ENCODE peak calls at places on chromosomes 16 and 17, in six cellular contexts. F is gastrocnemius medialis, P is upper lobe of right lung, T is iPS DF 6.9, V is H9, I is transverse colon. Q is an unnamed sample. For H3K4me1, the result is how much of the 10 kb centered on the place peaks cover.

GRCh38 chr17:40309938-40310510 is 1.0 kb downstream of the RARA start:
- DNase-seq in I (no peak), F (no peak), P (peak), V (no peak), T (no peak), Q (no peak)

GRCh38 chr17:67520282-67520906 is 143.3 kb downstream of the PITPNC1 start:
- DNase-seq in V (peak), T (no peak), P (no peak), I (peak), F (peak), Q (peak)

GRCh38 chr17:50638851-50639767 is 4.4 kb downstream of the ABCC3 start:
- DNase-seq in I (peak), V (peak), T (no peak), P (peak), F (peak), Q (peak)

GRCh38 chr16:15518412-15519351 is 84.3 kb downstream of the BMERB1 start:
- DNase-seq in P (no peak), V (no peak), T (no peak), I (no peak), F (peak), Q (no peak)

GRCh38 chr16:1193143-1193824 is 31.8 kb downstream of the TPSG1 start:
- DNase-seq in I (peak), V (no peak), F (no peak), T (no peak), P (no peak), Q (no peak)

GRCh38 chr16:22736791-22737190 is 77.2 kb upstream of the HS3ST2 start:
- DNase-seq in F (no peak), P (no peak), I (no peak), T (no peak), V (no peak), Q (no peak)

GRCh38 chr16:29808219-29808900 is 2.0 kb downstream of the MAZ start:
- DNase-seq in V (no peak), T (no peak), I (no peak), P (peak), F (no peak), Q (no peak)

GRCh38 chr17:58265902-58266875 is 14.5 kb downstream of the MPO start:
- DNase-seq in V (no peak), F (no peak), P (peak), T (no peak), I (no peak), Q (no peak)

GRCh38 chr16:84482001-84482891 is 22.2 kb downstream of the MEAK7 start:
- DNase-seq in T (no peak), P (peak), I (no peak), F (no peak), V (no peak), Q (no peak)

GRCh38 chr16:15970743-15971434 is 21.5 kb downstream of the ABCC1 start:
- DNase-seq in F (no peak), T (peak), I (no peak), P (no peak), V (peak), Q (no peak)

GRCh38 chr17:32259596-32259995 is 6.0 kb upstream of the RHBDL3 start:
- DNase-seq in V (no peak), T (no peak), I (no peak), F (no peak), P (no peak), Q (no peak)

GRCh38 chr16:57915267-57915666 is 55.7 kb downstream of the CNGB1 start:
- DNase-seq in F (no peak), T (no peak), P (no peak), V (no peak), I (no peak), Q (no peak)

GRCh38 chr16:85112364-85112763 is at the start of gene CIBAR2:
- DNase-seq in V (peak), F (no peak), P (no peak), I (no peak), T (no peak), Q (no peak)

GRCh38 chr17:47850692-47851573 is at the start of gene SP6:
- DNase-seq in I (peak), T (no peak), F (no peak), P (peak), V (peak), Q (peak)

GRCh38 chr16:56609463-56609921 is 1.1 kb downstream of the MT2A start:
- DNase-seq in V (no peak), F (peak), P (no peak), I (peak), T (no peak), Q (peak)

GRCh38 chr16:46607529-46607928 is 13.7 kb downstream of the SHCBP1 start:
- DNase-seq in P (no peak), I (no peak), V (no peak), T (no peak), F (no peak), Q (peak)

GRCh38 chr17:43382776-43383175 is 16.0 kb upstream of the ARL4D start:
- DNase-seq in F (no peak), V (no peak), P (no peak), I (no peak), T (no peak), Q (no peak)

GRCh38 chr17:33120103-33120502 is 128.5 kb downstream of the SPACA3 start:
- DNase-seq in I (no peak), P (no peak), T (no peak), V (no peak), F (no peak), Q (no peak)

GRCh38 chr17:27588354-27588753 is 42.6 kb upstream of the LGALS9 start:
- DNase-seq in P (no peak), T (no peak), I (no peak), F (no peak), V (no peak), Q (no peak)

GRCh38 chr16:56316545-56316944 is 108.8 kb downstream of the AMFR start:
- DNase-seq in P (no peak), V (no peak), I (no peak), T (no peak), F (no peak), Q (no peak)

GRCh38 chr17:72592242-72592966 is 471.6 kb downstream of the SOX9 start:
- DNase-seq in V (peak), P (peak), T (no peak), I (peak), F (no peak), Q (peak)

GRCh38 chr17:49104511-49105074 is 28.0 kb upstream of the B4GALNT2 start:
- DNase-seq in F (no peak), V (no peak), I (no peak), P (no peak), T (no peak), Q (no peak)

GRCh38 chr16:57115504-57116182 is 23.3 kb downstream of the CPNE2 start:
- DNase-seq in T (no peak), F (no peak), I (no peak), P (no peak), V (no peak), Q (no peak)

GRCh38 chr17:6471531-6472465 is 27.5 kb downstream of the PIMREG start:
- DNase-seq in F (no peak), V (no peak), P (no peak), T (no peak), I (no peak), Q (no peak)

GRCh38 chr16:28062261-28063046 is 1.1 kb downstream of the GSG1L start:
- DNase-seq in T (no peak), I (no peak), V (no peak), F (no peak), P (no peak), Q (no peak)

GRCh38 chr17:80701730-80702129 is 157.1 kb downstream of the RPTOR start:
- DNase-seq in F (no peak), P (no peak), T (no peak), V (no peak), I (no peak), Q (no peak)

GRCh38 chr16:30418350-30419181 is 11.2 kb downstream of the ZNF771 start:
- DNase-seq in P (no peak), V (no peak), I (peak), T (no peak), F (no peak), Q (no peak)

GRCh38 chr17:37131064-37131463 is 182.3 kb downstream of the AATF start:
- DNase-seq in I (no peak), T (no peak), V (no peak), F (no peak), P (no peak), Q (peak)

GRCh38 chr17:43782903-43783462 is 2.7 kb downstream of the CFAP97D1 start:
- DNase-seq in P (no peak), F (no peak), I (no peak), T (no peak), V (no peak), Q (no peak)

GRCh38 chr16:30535106-30535776 is 583 bp upstream of the ZNF747 start:
- DNase-seq in P (no peak), V (peak), I (no peak), T (no peak), F (peak), Q (no peak)

GRCh38 chr17:7263071-7263800 is 958 bp upstream of the CLDN7 start:
- DNase-seq in F (no peak), P (peak), T (no peak), V (peak), I (peak), Q (peak)

GRCh38 chr16:17829826-17830225 is 359.1 kb upstream of the XYLT1 start:
- DNase-seq in T (no peak), P (no peak), F (no peak), I (no peak), V (no peak), Q (no peak)

GRCh38 chr17:69880591-69881112 is 194.4 kb upstream of the KCNJ16 start:
- DNase-seq in I (no peak), T (no peak), F (no peak), V (no peak), P (no peak), Q (no peak)

GRCh38 chr17:64706224-64707076 is 44.3 kb upstream of the SMURF2 start:
- DNase-seq in P (no peak), F (no peak), V (no peak), I (peak), T (no peak), Q (peak)

GRCh38 chr17:71187145-71187878 is 933.5 kb upstream of the SOX9 start:
- DNase-seq in T (no peak), V (no peak), I (no peak), P (no peak), F (no peak), Q (no peak)

GRCh38 chr16:839643-840408 is 39.3 kb upstream of the GNG13 start:
- DNase-seq in P (no peak), V (no peak), I (no peak), F (no peak), T (no peak), Q (no peak)

GRCh38 chr16:68289621-68290329 is 21.0 kb downstream of the SLC7A6OS start:
- DNase-seq in V (no peak), I (no peak), P (no peak), T (no peak), F (no peak), Q (peak)
- H3K27ac ChIP-seq in V (no peak), I (peak), P (peak), T (no peak), F (peak), Q (peak)

GRCh38 chr16:86297391-86297790 is 212.9 kb upstream of the FOXF1 start:
- DNase-seq in V (no peak), I (no peak), P (no peak), F (no peak), T (no peak), Q (no peak)
- H3K4me1 ChIP-seq in V (under half), I (under half), P (under half), F (under half), T (under half), Q (under half)

GRCh38 chr16:14307623-14308356 is 236.7 kb downstream of the MRTFB start:
- DNase-seq in I (no peak), V (no peak), P (no peak), T (no peak), F (peak), Q (no peak)
- H3K27ac ChIP-seq in I (peak), V (no peak), P (no peak), T (no peak), F (peak), Q (no peak)

GRCh38 chr16:82630219-82630618 is 3.5 kb downstream of the CDH13 start:
- DNase-seq in V (no peak), I (no peak), P (no peak), T (no peak), F (no peak), Q (no peak)

GRCh38 chr16:82629441-82630027 is 2.8 kb downstream of the CDH13 start:
- DNase-seq in V (no peak), I (no peak), P (no peak), F (no peak), T (no peak), Q (no peak)

GRCh38 chr16:82627811-82628339 is 1.1 kb downstream of the CDH13 start:
- DNase-seq in P (no peak), I (peak), V (peak), F (peak), T (no peak), Q (peak)

GRCh38 chr16:82630688-82631087 is 3.9 kb downstream of the CDH13 start:
- DNase-seq in P (no peak), I (no peak), T (no peak), V (no peak), F (no peak), Q (no peak)

DNA sequence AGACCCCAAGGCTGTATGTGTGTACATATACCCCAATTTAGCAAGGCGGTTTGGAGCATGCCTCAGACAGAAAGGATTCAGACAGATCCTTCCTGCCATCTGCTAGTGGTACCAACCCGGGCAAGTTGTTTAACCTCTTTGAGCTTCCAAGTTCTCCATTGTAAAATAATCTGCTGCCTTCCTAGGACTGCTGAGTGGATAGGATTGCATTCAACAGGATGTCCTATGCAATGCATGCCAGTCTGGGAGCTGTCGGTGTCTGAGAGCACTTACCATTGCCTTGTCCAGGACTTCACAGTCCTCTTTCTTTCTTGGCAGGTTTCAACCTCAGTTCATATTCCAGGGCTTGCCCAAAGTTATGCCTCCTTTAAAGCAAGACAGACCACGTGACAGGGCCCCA is 2.0 kb downstream of the CDH13 start:
- DNase-seq in P (no peak), F (peak), I (no peak), T (no peak), V (no peak), Q (no peak)
- H3K4me1 ChIP-seq in P (under half), F (half or more), I (under half), T (under half), V (under half), Q (under half)

Q was measured in small intestine.